ENCODE peak calls at places on chromosomes 5 and 9, in four cellular contexts. U, W, N and Y are unnamed samples.

GRCh38 chr5:181223729-181224389 is 778 bp downstream of the TRIM41 start:
- DNase-seq in U (no peak), W (no peak), N (no peak), Y (no peak)

GRCh38 chr9:130499804-130500263 is 55.1 kb downstream of the ASS1 start:
- DNase-seq in U (no peak), W (peak; percentile 93), N (peak; percentile 20), Y (no peak)

GRCh38 chr9:23941051-23941450 is 115.0 kb upstream of the ELAVL2 start:
- DNase-seq in U (no peak), W (no peak), N (no peak), Y (no peak)

GRCh38 chr9:113755433-113755832 is 120.7 kb upstream of the ZNF618 start:
- DNase-seq in U (peak; percentile 27), W (no peak), N (no peak), Y (no peak)

GRCh38 chr5:127513571-127513970 is 3.9 kb upstream of the PRRC1 start:
- DNase-seq in U (no peak), W (no peak), N (no peak), Y (no peak)

GRCh38 chr5:178797546-178798105 is 62.1 kb upstream of the ZNF354B start:
- DNase-seq in U (no peak), W (no peak), N (no peak), Y (no peak)

GRCh38 chr5:170166101-170166500 is 60.4 kb downstream of the FOXI1 start:
- DNase-seq in U (no peak), W (no peak), N (no peak), Y (no peak)

GRCh38 chr9:127955294-127956015 is 17.8 kb upstream of the DPM2 start:
- DNase-seq in U (peak; percentile 21), W (peak; percentile 93), N (peak; percentile 78), Y (no peak)

GRCh38 chr5:174459832-174460448 is 264.4 kb upstream of the MSX2 start:
- DNase-seq in U (no peak), W (no peak), N (no peak), Y (no peak)

GRCh38 chr9:72371151-72371550 is 6.1 kb upstream of the ZFAND5 start:
- DNase-seq in U (no peak), W (no peak), N (no peak), Y (no peak)

GRCh38 chr5:151448038-151448985 is 909 bp downstream of the SLC36A1 start:
- DNase-seq in U (peak; percentile 44), W (peak; percentile 27), N (peak; percentile 64), Y (no peak)

GRCh38 chr5:177195307-177195952 is 61.9 kb downstream of the NSD1 start:
- DNase-seq in U (peak; percentile 68), W (no peak), N (no peak), Y (no peak)
- H3K9ac ChIP-seq in U (peak overlapping the region; percentile 5), W (no peak overlapping the region), N (no peak overlapping the region), Y (no peak overlapping the region)

GRCh38 chr5:173094012-173094661 is 38.0 kb downstream of the CREBRF start:
- DNase-seq in U (peak; percentile 97), W (peak; percentile 73), N (no peak), Y (no peak)
- TF ChIP-seq MYC in U (no peak), W (no peak), N (no peak), Y (no peak)

DNA sequence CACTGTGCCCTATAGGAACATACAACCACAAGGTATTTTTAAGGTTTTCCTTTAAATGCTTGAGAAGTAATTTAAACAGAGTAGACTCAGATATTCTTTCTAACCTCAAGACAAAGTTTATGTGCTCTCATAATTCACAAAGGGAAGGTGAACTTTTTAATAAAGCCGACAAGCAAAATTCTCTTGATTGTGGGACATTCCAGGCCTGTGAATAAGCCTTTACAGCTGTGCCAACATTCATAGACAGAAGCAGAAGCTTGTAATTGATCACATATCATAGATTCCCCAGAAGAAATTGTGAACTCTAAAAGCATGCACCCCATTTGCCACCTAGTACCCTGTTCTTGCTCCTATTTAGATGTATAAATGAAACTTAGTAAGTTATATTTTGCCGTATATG is 1107.8 kb upstream of the SEMA6A start:
- DNase-seq in U (no peak), W (no peak), N (no peak), Y (no peak)
- H3K9ac ChIP-seq in U (no peak overlapping the region), W (no peak overlapping the region), N (no peak overlapping the region), Y (no peak overlapping the region)

DNA sequence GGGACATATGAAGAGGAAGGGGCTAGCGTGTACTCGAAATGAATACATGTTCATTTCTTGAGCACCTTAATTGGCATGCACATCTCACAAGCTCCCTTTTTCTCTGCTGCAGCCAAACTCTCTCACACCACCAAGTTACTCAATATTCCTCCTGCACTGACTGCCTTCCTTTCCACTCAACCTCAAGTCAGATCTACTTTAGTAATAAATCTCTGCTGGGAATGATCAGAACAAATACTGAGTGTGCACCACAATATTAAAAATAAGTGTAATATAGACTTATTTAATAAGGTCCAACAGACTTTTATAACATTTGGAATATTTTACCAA is 995.8 kb upstream of the WWC1 start:
- DNase-seq in U (no peak), W (no peak), N (no peak), Y (no peak)
- TF ChIP-seq MYC in U (no peak), W (no peak), N (no peak), Y (no peak)

DNA sequence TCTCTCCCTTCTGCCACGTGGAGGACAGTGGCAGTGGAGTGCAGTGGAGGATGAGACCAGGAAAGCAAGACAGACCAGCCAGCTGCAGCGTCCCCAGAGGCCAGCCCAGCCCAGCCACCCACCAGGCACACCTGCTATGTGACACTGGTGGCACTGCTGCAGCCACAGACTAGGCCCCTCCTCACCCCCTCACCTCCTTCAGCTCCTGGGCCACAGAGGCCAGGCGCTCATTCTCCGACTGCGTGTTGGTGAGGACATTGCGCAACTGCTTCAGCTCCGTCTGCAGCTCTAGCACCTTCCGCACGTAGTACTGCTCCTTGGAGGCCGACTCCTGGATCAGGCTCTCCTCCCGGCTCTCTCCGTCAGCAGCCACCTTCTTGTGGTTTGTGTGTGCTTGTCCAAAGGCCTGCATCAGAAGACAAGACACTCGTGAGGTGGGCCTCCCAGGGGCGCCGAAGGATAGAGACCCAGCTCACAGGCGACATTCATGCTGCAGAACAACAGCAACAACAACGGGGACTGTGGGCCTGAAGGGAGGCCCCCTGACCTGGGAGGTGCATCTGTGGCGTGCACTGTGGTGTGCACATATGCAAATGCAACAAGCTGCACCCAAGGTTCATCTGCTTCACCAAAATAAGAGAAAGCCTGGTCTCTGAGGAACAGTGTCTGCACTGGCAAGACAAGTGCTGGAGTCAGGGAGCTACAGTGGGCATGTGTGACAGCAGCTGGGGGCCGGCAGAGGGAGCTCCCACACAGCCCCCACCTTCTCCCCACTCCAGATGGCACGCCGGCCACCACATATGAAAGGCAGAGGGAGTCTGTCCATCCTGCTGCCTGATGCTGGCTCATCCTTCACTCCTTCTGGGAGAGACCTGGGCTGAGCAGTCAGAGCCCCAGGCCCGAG is 35.5 kb downstream of the BICD2 start:
- DNase-seq in U (no peak), W (peak; percentile 16), N (no peak), Y (no peak)
- H3K9ac ChIP-seq in U (no peak overlapping the region), W (no peak overlapping the region), N (peak overlapping the region; percentile 14), Y (no peak overlapping the region)

DNA sequence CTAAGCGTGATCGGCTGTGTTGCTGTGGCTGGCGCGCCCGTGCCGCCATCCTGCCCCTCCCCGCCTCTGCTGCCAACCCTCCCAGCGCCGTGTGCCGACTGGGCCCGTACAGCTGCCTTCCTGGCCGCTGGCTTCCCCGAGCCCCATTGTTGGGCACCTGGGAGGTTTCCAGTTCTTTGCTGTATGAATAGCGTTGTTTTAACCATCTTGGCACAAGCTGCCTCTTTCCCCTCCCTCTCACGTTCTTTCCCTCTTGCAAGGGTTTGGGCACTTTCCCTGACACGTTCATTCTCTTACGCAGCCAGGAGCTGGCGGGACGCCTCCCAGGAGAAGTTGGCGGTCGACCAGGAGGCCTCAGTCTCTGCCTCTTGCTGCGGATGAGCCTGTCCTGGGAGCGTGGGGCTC is 43.1 kb upstream of the RXRA start:
- DNase-seq in U (peak; percentile 28), W (no peak), N (no peak), Y (no peak)
- TF ChIP-seq MYC in U (no peak), W (no peak), N (no peak), Y (no peak)

GRCh38 chr5:370959-371810 is 49.7 kb downstream of the AHRR start:
- DNase-seq in U (no peak), W (no peak), N (no peak), Y (no peak)

GRCh38 chr5:372911-373709 is 51.6 kb downstream of the AHRR start:
- DNase-seq in U (peak; percentile 15), W (no peak), N (no peak), Y (no peak)

GRCh38 chr5:370311-370958 is 48.9 kb downstream of the AHRR start:
- DNase-seq in U (no peak), W (no peak), N (no peak), Y (no peak)

GRCh38 chr5:372556-372910 is 51.0 kb downstream of the AHRR start:
- DNase-seq in U (no peak), W (no peak), N (no peak), Y (no peak)

DNA sequence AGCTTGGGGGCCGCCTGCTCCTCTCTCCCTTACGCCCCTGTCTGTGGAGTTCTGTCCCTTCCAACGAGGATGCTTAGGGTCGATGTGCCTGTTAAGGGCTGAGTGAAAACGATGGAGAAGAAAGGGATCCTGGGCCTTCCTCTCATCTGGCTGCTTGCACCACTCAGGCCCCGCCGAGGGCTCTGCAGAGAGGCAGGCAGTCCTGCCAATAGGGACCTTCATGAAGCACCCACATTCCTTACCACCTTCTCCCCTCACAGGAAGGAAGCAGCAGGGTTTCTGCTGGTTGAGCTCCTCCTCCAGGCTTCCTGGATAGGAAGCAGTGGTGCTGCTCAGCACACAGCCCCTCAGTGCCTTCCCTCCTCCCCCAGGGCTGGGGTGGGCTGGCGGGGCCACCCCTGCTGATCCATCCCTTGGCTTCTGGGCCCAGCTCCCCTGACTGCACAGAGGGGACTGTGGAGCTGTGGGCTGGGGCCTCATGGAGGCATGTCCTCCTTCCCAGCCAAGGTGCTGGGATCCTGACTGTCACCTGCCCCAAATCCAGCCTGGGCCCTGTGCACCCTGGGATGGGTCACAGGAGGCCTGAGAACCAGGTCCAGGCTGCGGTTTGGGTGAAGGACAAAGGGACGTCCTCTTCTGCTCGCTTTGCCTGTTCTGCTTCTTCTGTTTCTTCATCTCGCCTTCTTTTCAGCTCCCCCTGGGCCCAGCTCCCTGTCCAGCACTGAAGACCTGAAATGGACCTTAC is 50.5 kb downstream of the AHRR start:
- DNase-seq in U (no peak), W (no peak), N (no peak), Y (no peak)
- H3K9ac ChIP-seq in U (peak overlapping the region; percentile 3), W (no peak overlapping the region), N (no peak overlapping the region), Y (peak overlapping the region; percentile 94)